ENCODE peak calls at places on chromosomes 4 and X, in ten cellular contexts. D is GM23248, K is neuronal stem cell, S is mesendoderm, Z is OCI-LY7, O is IMR-90, Y is neural progenitor cell, W is PC-3, N is GM23338, Q is endothelial cell of umbilical vein. L is an unnamed sample.

GRCh38 chrX:17521871-17522693 is 147.1 kb downstream of the NHS start:
- DNase-seq in D (peak), K (no peak), S (peak), Z (no peak), O (peak), Y (peak), W (peak), N (peak), Q (no peak), L (peak)

GRCh38 chrX:154822029-154822428 is 12.4 kb downstream of the SMIM9 start:
- DNase-seq in D (no peak), K (no peak), S (peak), Z (no peak), O (no peak), Y (no peak), W (no peak), N (peak), Q (no peak), L (no peak)

GRCh38 chr4:107379054-107379869 is 340.8 kb downstream of the PAPSS1 start:
- DNase-seq in D (peak), K (no peak), S (peak), Z (no peak), O (peak), Y (no peak), W (peak), N (peak), Q (peak), L (no peak)

GRCh38 chr4:5114911-5115310 is 63.6 kb downstream of the STK32B start:
- DNase-seq in D (peak), K (no peak), S (no peak), Z (no peak), O (peak), Y (no peak), W (no peak), N (no peak), Q (no peak), L (no peak)

GRCh38 chr4:110618091-110619000 is 4.5 kb downstream of the PITX2 start:
- DNase-seq in D (no peak), K (peak), S (peak), Z (no peak), O (no peak), Y (peak), W (peak), N (peak), Q (no peak), L (no peak)

GRCh38 chr4:111883557-111883999 is 261.7 kb upstream of the FAM241A start:
- DNase-seq in D (peak), K (no peak), S (peak), Z (no peak), O (no peak), Y (peak), W (no peak), N (no peak), Q (no peak), L (no peak)

GRCh38 chr4:4462970-4463369 is 76.1 kb downstream of the NSG1 start:
- DNase-seq in D (no peak), K (no peak), S (no peak), Z (no peak), O (peak), Y (no peak), W (no peak), N (peak), Q (no peak), L (no peak)

GRCh38 chrX:154135458-154136229 is 8.4 kb upstream of the OPN1LW start:
- DNase-seq in D (peak), K (no peak), S (no peak), Z (peak), O (no peak), Y (no peak), W (peak), N (no peak), Q (no peak), L (no peak)

GRCh38 chr4:150308824-150309472 is 230.7 kb downstream of the DCLK2 start:
- DNase-seq in D (peak), K (no peak), S (no peak), Z (no peak), O (peak), Y (no peak), W (peak), N (no peak), Q (peak), L (no peak)

GRCh38 chr4:142656178-142656577 is 189.9 kb downstream of the INPP4B start:
- DNase-seq in D (peak), K (peak), S (peak), Z (peak), O (no peak), Y (peak), W (no peak), N (peak), Q (no peak), L (peak)

DNA sequence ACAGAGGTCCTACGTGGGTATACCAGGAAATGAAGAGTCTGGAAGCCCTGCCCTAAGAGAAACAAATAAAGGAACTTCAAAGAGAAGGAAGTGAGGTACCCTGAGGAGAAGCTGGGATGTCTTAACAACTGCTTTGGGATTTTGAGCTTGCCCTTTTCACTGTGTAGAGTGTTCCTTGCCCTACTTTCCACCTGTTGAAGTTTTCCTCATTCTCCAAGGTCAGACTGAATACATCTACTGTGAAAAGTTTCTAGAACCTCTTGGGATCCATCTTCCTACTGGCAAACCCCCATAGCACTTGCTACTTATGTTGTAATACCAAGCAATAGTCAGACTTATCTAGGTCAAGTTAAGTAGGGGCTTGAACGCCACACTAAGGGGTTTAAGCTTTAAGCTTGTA is 1.2 kb upstream of the REST start:
- DNase-seq in D (no peak), K (peak), S (no peak), Z (no peak), O (no peak), Y (no peak), W (no peak), N (peak), Q (no peak), L (no peak)
- H3K4me2 ChIP-seq in D (no peak), K (no peak), S (peak), Z (peak), O (no peak), Y (peak), W (peak), N (peak), Q (no peak), L (peak)

GRCh38 chr4:154367659-154368058 is 123.9 kb downstream of the DCHS2 start:
- DNase-seq in D (no peak), K (no peak), S (no peak), Z (no peak), O (no peak), Y (no peak), W (no peak), N (no peak), Q (no peak), L (no peak)
- H3K4me2 ChIP-seq in D (no peak), K (no peak), S (no peak), Z (no peak), O (no peak), Y (no peak), W (no peak), N (no peak), Q (no peak), L (no peak)

DNA sequence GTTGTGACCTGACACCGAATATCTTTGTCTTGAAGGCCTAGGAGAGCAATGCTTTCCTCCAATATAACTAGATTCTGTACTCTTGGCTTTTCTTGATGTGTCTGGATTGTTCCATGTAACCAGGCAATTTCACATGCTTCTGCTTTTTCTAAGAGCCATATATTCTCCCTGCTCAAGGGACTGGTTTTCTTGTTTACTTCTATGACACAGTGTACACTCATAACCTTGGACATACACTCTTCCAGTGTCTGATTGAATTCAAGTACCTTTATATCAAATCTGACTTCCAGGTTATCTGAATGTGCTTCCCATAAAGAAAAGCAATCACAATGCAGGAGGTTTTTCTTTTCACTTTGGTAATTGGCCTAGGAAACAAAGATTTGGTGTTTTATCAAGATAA is 17.4 kb upstream of the EIF4E start:
- DNase-seq in D (peak), K (no peak), S (no peak), Z (no peak), O (no peak), Y (no peak), W (peak), N (no peak), Q (no peak), L (no peak)
- H3K4me2 ChIP-seq in D (no peak), K (no peak), S (no peak), Z (no peak), O (no peak), Y (no peak), W (peak), N (no peak), Q (no peak), L (no peak)

DNA sequence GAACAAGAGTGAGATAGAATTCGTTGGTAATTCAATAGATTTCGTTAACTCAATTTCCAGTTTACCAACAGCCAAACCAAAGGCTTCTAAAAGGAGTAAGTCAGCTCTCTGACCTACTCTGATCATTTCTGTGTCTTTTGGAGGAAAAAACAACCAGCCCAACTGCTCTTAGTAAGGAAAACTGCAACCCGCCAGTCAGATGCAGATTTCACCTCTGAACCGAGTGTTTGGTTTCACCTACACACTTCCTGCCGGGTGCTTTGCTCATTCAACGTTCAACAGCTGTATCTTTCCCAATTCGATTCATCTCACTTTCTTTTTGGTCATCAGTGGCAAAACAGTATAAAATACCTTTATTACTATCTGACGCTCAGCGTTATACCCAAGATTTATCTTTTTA is 24.5 kb downstream of the TMSB4X start:
- DNase-seq in D (no peak), K (no peak), S (no peak), Z (peak), O (peak), Y (no peak), W (no peak), N (peak), Q (no peak), L (no peak)
- H3K4me2 ChIP-seq in D (no peak), K (no peak), S (no peak), Z (peak), O (no peak), Y (no peak), W (peak), N (peak), Q (no peak), L (no peak)

GRCh38 chr4:152310223-152310622 is 225.7 kb downstream of the FBXW7 start:
- DNase-seq in D (peak), K (no peak), S (peak), Z (no peak), O (peak), Y (no peak), W (peak), N (peak), Q (no peak), L (no peak)
- H3K4me2 ChIP-seq in D (no peak), K (no peak), S (no peak), Z (no peak), O (no peak), Y (no peak), W (peak), N (no peak), Q (no peak), L (no peak)

L was measured in A549.